ENCODE peak calls at places on chromosome 14, in seven cellular contexts. T is ELF-1; B is GM18507; Y is stimulated activated CD4-positive, alpha-beta T cell treated with anti-CD3 and anti-CD28 coated beads, Interleukin-12 subunit alpha, Interleukin-12 subunit beta, amount 100 ng/mL, for 4 hours; I is AG04450; A is GM13976; M is activated CD8-positive, alpha-beta memory T cell treated with anti-CD3 and anti-CD28 coated beads for 1 hour. G is an unnamed sample.

GRCh38 chr14:38350102-38350501 is 94.2 kb upstream of the CLEC14A start:
- DNase-seq in T (no peak), B (no peak), Y (no peak), I (no peak), A (no peak), M (no peak), G (no peak)

GRCh38 chr14:92956961-92957360 is 34.0 kb downstream of the CHGA start:
- DNase-seq in T (no peak), B (no peak), Y (no peak), I (no peak), A (no peak), M (no peak), G (no peak)

GRCh38 chr14:104107611-104108569 is 22.4 kb downstream of the ASPG start:
- DNase-seq in T (peak), B (no peak), Y (no peak), I (no peak), A (no peak), M (no peak), G (no peak)

GRCh38 chr14:105425823-105426247 is 6.2 kb downstream of the MTA1 start:
- DNase-seq in T (no peak), B (no peak), Y (no peak), I (no peak), A (no peak), M (no peak), G (no peak)

GRCh38 chr14:33773205-33774030 is 177.5 kb downstream of the EGLN3 start:
- DNase-seq in T (no peak), B (no peak), Y (no peak), I (no peak), A (no peak), M (no peak), G (no peak)

GRCh38 chr14:54805080-54805479 is 97.5 kb downstream of the GCH1 start:
- DNase-seq in T (peak), B (no peak), Y (no peak), I (no peak), A (no peak), M (no peak), G (no peak)

GRCh38 chr14:79325071-79325470 is 886.2 kb downstream of the DIO2 start:
- DNase-seq in T (no peak), B (no peak), Y (no peak), I (no peak), A (no peak), M (no peak), G (no peak)

GRCh38 chr14:105087963-105088811 is 23.0 kb upstream of the GPR132 start:
- DNase-seq in T (peak), B (no peak), Y (no peak), I (no peak), A (no peak), M (no peak), G (no peak)

GRCh38 chr14:52103416-52103815 is 34.6 kb upstream of the NID2 start:
- DNase-seq in T (no peak), B (no peak), Y (no peak), I (no peak), A (no peak), M (no peak), G (no peak)

GRCh38 chr14:36510078-36510799 is 9.8 kb downstream of the NKX2-1 start:
- DNase-seq in T (peak), B (no peak), Y (no peak), I (no peak), A (no peak), M (no peak), G (no peak)

GRCh38 chr14:32408018-32408417 is 78.9 kb downstream of the AKAP6 start:
- DNase-seq in T (no peak), B (no peak), Y (no peak), I (no peak), A (no peak), M (no peak), G (peak)

GRCh38 chr14:68148276-68148675 is 328.7 kb downstream of the RAD51B start:
- DNase-seq in T (no peak), B (no peak), Y (no peak), I (no peak), A (no peak), M (no peak), G (no peak)

GRCh38 chr14:95386536-95386935 is 66.8 kb upstream of the CLMN start:
- DNase-seq in T (peak), B (no peak), Y (no peak), I (no peak), A (no peak), M (no peak), G (no peak)

GRCh38 chr14:69694730-69695663 is 71.9 kb upstream of the SRSF5 start:
- DNase-seq in T (peak), B (no peak), Y (no peak), I (no peak), A (no peak), M (no peak), G (no peak)

GRCh38 chr14:37650356-37651037 is 55.1 kb downstream of the TTC6 start:
- DNase-seq in T (no peak), B (no peak), Y (no peak), I (no peak), A (no peak), M (no peak), G (no peak)

GRCh38 chr14:104137297-104138097 is 890 bp upstream of the KIF26A start:
- DNase-seq in T (peak), B (peak), Y (peak), I (no peak), A (peak), M (peak), G (no peak)

GRCh38 chr14:85071447-85071846 is 458.5 kb upstream of the FLRT2 start:
- DNase-seq in T (peak), B (no peak), Y (no peak), I (no peak), A (no peak), M (no peak), G (no peak)

GRCh38 chr14:65588426-65589140 is 176.1 kb downstream of the FUT8 start:
- DNase-seq in T (no peak), B (no peak), Y (no peak), I (no peak), A (no peak), M (no peak), G (no peak)

GRCh38 chr14:23119362-23120327 is 590 bp upstream of the CEBPE start:
- DNase-seq in T (peak), B (peak), Y (peak), I (no peak), A (peak), M (no peak), G (no peak)

GRCh38 chr14:26132061-26132460 is 465.8 kb downstream of the NOVA1 start:
- DNase-seq in T (no peak), B (no peak), Y (no peak), I (no peak), A (no peak), M (no peak), G (no peak)

GRCh38 chr14:34633697-34634096 is 3.7 kb upstream of the SNX6 start:
- DNase-seq in T (no peak), B (no peak), Y (no peak), I (no peak), A (no peak), M (no peak), G (no peak)

GRCh38 chr14:96796851-96797187 is 363 bp upstream of the VRK1 start:
- DNase-seq in T (no peak), B (no peak), Y (no peak), I (no peak), A (no peak), M (no peak), G (no peak)

GRCh38 chr14:95113476-95113875 is 43.9 kb downstream of the DICER1 start:
- DNase-seq in T (no peak), B (no peak), Y (no peak), I (no peak), A (no peak), M (no peak), G (no peak)

GRCh38 chr14:96403409-96403808 is 11.5 kb downstream of the AK7 start:
- DNase-seq in T (no peak), B (no peak), Y (no peak), I (no peak), A (no peak), M (no peak), G (no peak)

GRCh38 chr14:67420102-67420739 is 8.3 kb upstream of the PLEK2 start:
- DNase-seq in T (peak), B (peak), Y (peak), I (no peak), A (peak), M (no peak), G (no peak)

GRCh38 chr14:51006781-51007211 is 62.5 kb upstream of the PYGL start:
- DNase-seq in T (no peak), B (no peak), Y (no peak), I (peak), A (no peak), M (no peak), G (peak)

GRCh38 chr14:91409991-91410401 is 7.6 kb downstream of the CCDC88C start:
- DNase-seq in T (no peak), B (no peak), Y (no peak), I (no peak), A (no peak), M (no peak), G (no peak)

GRCh38 chr14:74979442-74980397 is 23.0 kb upstream of the EIF2B2 start:
- DNase-seq in T (peak), B (no peak), Y (no peak), I (no peak), A (peak), M (no peak), G (no peak)

GRCh38 chr14:28012629-28013415 is 753.8 kb upstream of the FOXG1 start:
- DNase-seq in T (peak), B (no peak), Y (no peak), I (no peak), A (no peak), M (no peak), G (no peak)

G was measured in caudate nucleus.